ENCODE peak calls at places on chromosomes 6 and 20, in seven cellular contexts. M is LNCaP clone FGC, I is foreskin fibroblast, K is esophagus muscularis mucosa, W is GM06990, C is spleen, Q is endothelial cell. E is an unnamed sample.

GRCh38 chr6:169961772-169962561 is 210.5 kb downstream of the ERMARD start:
- DNase-seq in M (no peak), I (no peak), K (no peak), W (no peak), C (peak), Q (peak), E (peak)

GRCh38 chr6:5435449-5435848 is 174.1 kb downstream of the FARS2 start:
- DNase-seq in M (no peak), I (peak), K (no peak), W (no peak), C (no peak), Q (no peak), E (no peak)

GRCh38 chr6:30326446-30327231 is at the start of gene TRIM39:
- DNase-seq in M (no peak), I (peak), K (peak), W (peak), C (peak), Q (peak), E (peak)

GRCh38 chr6:124977067-124977908 is 15.1 kb downstream of the RNF217 start:
- DNase-seq in M (no peak), I (no peak), K (no peak), W (no peak), C (no peak), Q (no peak), E (no peak)

GRCh38 chr6:156689656-156690055 is 87.5 kb upstream of the ARID1B start:
- DNase-seq in M (no peak), I (no peak), K (no peak), W (no peak), C (no peak), Q (no peak), E (no peak)

GRCh38 chr6:129634411-129635230 is 75.4 kb downstream of the ARHGAP18 start:
- DNase-seq in M (no peak), I (no peak), K (no peak), W (no peak), C (no peak), Q (no peak), E (no peak)

GRCh38 chr20:8220716-8221115 is 88.7 kb downstream of the PLCB1 start:
- DNase-seq in M (peak), I (no peak), K (no peak), W (no peak), C (no peak), Q (no peak), E (no peak)

GRCh38 chr20:62318411-62319345 is 15.9 kb downstream of the ADRM1 start:
- DNase-seq in M (no peak), I (no peak), K (no peak), W (no peak), C (no peak), Q (no peak), E (no peak)

GRCh38 chr20:59006864-59007757 is at the start of gene CTSZ:
- DNase-seq in M (no peak), I (peak), K (no peak), W (peak), C (peak), Q (peak), E (no peak)

GRCh38 chr6:160462551-160463109 is 114.5 kb downstream of the SLC22A3 start:
- DNase-seq in M (no peak), I (peak), K (peak), W (peak), C (no peak), Q (no peak), E (no peak)

GRCh38 chr6:157675859-157676640 is 147.0 kb upstream of the SNX9 start:
- DNase-seq in M (peak), I (no peak), K (no peak), W (no peak), C (no peak), Q (peak), E (no peak)

GRCh38 chr6:130708338-130708737 is 118.9 kb upstream of the SMLR1 start:
- DNase-seq in M (peak), I (peak), K (no peak), W (no peak), C (no peak), Q (no peak), E (no peak)

GRCh38 chr6:121492536-121492935 is 57.1 kb downstream of the GJA1 start:
- DNase-seq in M (no peak), I (no peak), K (no peak), W (no peak), C (no peak), Q (no peak), E (no peak)

GRCh38 chr6:88141641-88142298 is 24.4 kb downstream of the CNR1 start:
- DNase-seq in M (no peak), I (no peak), K (no peak), W (peak), C (peak), Q (no peak), E (no peak)

GRCh38 chr6:167933290-167933689 is 64.2 kb upstream of the KIF25 start:
- DNase-seq in M (no peak), I (no peak), K (no peak), W (no peak), C (no peak), Q (no peak), E (no peak)

GRCh38 chr20:35431621-35432429 is 6.2 kb downstream of the GDF5 start:
- DNase-seq in M (no peak), I (no peak), K (no peak), W (no peak), C (no peak), Q (no peak), E (no peak)

GRCh38 chr6:31864818-31865204 is 2.2 kb upstream of the NEU1 start:
- DNase-seq in M (no peak), I (no peak), K (no peak), W (no peak), C (no peak), Q (no peak), E (no peak)

GRCh38 chr20:53960586-53961386 is 109.6 kb downstream of the BCAS1 start:
- DNase-seq in M (no peak), I (no peak), K (no peak), W (no peak), C (no peak), Q (no peak), E (no peak)

GRCh38 chr6:35165630-35166071 is 24.5 kb upstream of the TCP11 start:
- DNase-seq in M (peak), I (no peak), K (no peak), W (no peak), C (no peak), Q (no peak), E (no peak)

GRCh38 chr6:126167726-126168125 is 172.2 kb upstream of the CENPW start:
- DNase-seq in M (no peak), I (no peak), K (no peak), W (no peak), C (no peak), Q (no peak), E (no peak)

GRCh38 chr6:29746050-29746449 is 22.8 kb downstream of the HLA-F start:
- DNase-seq in M (no peak), I (no peak), K (no peak), W (no peak), C (no peak), Q (no peak), E (no peak)

GRCh38 chr6:146351018-146351417 is 192.6 kb upstream of the RAB32 start:
- DNase-seq in M (no peak), I (no peak), K (no peak), W (no peak), C (no peak), Q (no peak), E (no peak)

GRCh38 chr6:105786890-105787655 is 299.1 kb upstream of the PRDM1 start:
- DNase-seq in M (no peak), I (no peak), K (no peak), W (peak), C (no peak), Q (no peak), E (no peak)

GRCh38 chr6:164396071-164397047 is 913.0 kb downstream of the C6orf118 start:
- DNase-seq in M (no peak), I (no peak), K (no peak), W (peak), C (no peak), Q (no peak), E (peak)

GRCh38 chr6:155765275-155766194 is 309.9 kb upstream of the NOX3 start:
- DNase-seq in M (no peak), I (peak), K (no peak), W (no peak), C (no peak), Q (no peak), E (no peak)

GRCh38 chr20:61166324-61166723 is 85.7 kb upstream of the CDH4 start:
- DNase-seq in M (no peak), I (peak), K (no peak), W (no peak), C (no peak), Q (no peak), E (no peak)

GRCh38 chr20:25247100-25247665 is 702 bp upstream of the PYGB start:
- DNase-seq in M (no peak), I (peak), K (no peak), W (no peak), C (no peak), Q (peak), E (peak)

GRCh38 chr6:31402324-31403282 is 792 bp upstream of the MICA start:
- DNase-seq in M (no peak), I (no peak), K (no peak), W (no peak), C (no peak), Q (peak), E (no peak)

GRCh38 chr6:2245954-2246863 is 804 bp upstream of the GMDS start:
- DNase-seq in M (peak), I (peak), K (peak), W (peak), C (peak), Q (peak), E (no peak)

GRCh38 chr6:148720371-148720770 is 26.5 kb upstream of the UST start:
- DNase-seq in M (no peak), I (peak), K (no peak), W (no peak), C (no peak), Q (no peak), E (no peak)

GRCh38 chr6:72861059-72861458 is 239.2 kb downstream of the KCNQ5 start:
- DNase-seq in M (no peak), I (no peak), K (no peak), W (no peak), C (no peak), Q (no peak), E (no peak)

GRCh38 chr6:14518515-14519217 is 401.1 kb downstream of the CD83 start:
- DNase-seq in M (no peak), I (no peak), K (peak), W (no peak), C (no peak), Q (no peak), E (no peak)

GRCh38 chr6:22826961-22827360 is 257.6 kb downstream of the HDGFL1 start:
- DNase-seq in M (no peak), I (no peak), K (no peak), W (no peak), C (no peak), Q (no peak), E (no peak)

GRCh38 chr20:9119776-9120175 is 50.9 kb downstream of the PLCB4 start:
- DNase-seq in M (peak), I (no peak), K (no peak), W (no peak), C (no peak), Q (no peak), E (no peak)

DNA sequence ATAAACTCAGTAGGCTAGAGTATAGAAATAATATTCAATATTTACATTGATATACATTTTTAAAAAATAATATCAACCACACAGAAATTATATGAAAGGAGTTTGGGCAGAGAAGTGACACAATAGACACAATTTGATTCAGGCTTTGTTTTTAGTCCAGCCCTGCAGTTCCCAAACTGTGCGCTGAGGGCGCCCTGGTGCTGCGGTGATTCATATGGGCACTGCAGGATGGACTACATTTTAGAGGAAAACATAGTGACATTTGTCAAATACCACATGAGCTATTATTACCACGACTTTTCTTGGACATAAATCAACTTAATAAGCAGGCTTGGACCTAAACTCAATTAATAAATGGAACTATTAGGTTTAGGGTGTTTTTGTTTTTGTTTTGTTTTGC is 364.3 kb upstream of the ID4 start:
- DNase-seq in M (no peak), I (no peak), K (peak), W (no peak), C (no peak), Q (peak), E (no peak)
- TF ChIP-seq CTCF in M (peak), I (peak), K (peak), W (no peak), C (no peak), Q (no peak), E (peak)

GRCh38 chr6:56255370-56255769 is 8.0 kb upstream of the COL21A1 start:
- DNase-seq in M (no peak), I (no peak), K (no peak), W (no peak), C (no peak), Q (no peak), E (no peak)
- TF ChIP-seq CTCF in M (no peak), I (no peak), K (no peak), W (no peak), C (no peak), Q (no peak), E (no peak)

DNA sequence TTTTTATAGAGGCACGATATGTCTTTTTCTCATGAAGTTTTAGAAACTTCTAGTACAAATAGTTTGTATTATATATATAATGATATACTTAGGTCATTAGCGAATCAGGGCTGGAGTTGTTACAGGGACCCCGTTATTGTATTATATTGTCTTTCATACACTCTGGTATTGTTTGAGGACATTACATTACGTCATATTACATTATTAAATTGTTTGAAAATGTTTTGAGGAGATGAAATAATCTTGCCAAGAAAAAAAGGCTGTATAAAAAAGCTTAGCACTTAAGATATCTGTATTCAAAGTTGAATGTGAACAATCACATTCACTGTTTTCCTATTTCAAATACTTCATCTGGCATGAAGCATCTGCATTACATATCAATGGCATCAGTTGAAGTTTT is 239.6 kb upstream of the ASCC3 start:
- DNase-seq in M (no peak), I (no peak), K (no peak), W (no peak), C (no peak), Q (no peak), E (no peak)
- TF ChIP-seq CTCF in M (no peak), I (no peak), K (no peak), W (no peak), C (no peak), Q (no peak), E (no peak)

GRCh38 chr6:150894935-150895686 is 29.6 kb downstream of the MTHFD1L start:
- DNase-seq in M (no peak), I (peak), K (no peak), W (peak), C (no peak), Q (no peak), E (no peak)
- TF ChIP-seq CTCF in M (no peak), I (no peak), K (no peak), W (peak), C (no peak), Q (peak), E (peak)

GRCh38 chr6:25747477-25747876 is 7.1 kb upstream of the SLC17A4 start:
- DNase-seq in M (no peak), I (no peak), K (no peak), W (no peak), C (no peak), Q (no peak), E (no peak)

GRCh38 chr6:25748049-25748448 is 6.5 kb upstream of the SLC17A4 start:
- DNase-seq in M (no peak), I (no peak), K (no peak), W (no peak), C (no peak), Q (no peak), E (no peak)

GRCh38 chr6:25745836-25746235 is 8.7 kb upstream of the SLC17A4 start:
- DNase-seq in M (no peak), I (no peak), K (no peak), W (no peak), C (no peak), Q (no peak), E (no peak)

GRCh38 chr6:25749837-25750236 is 4.7 kb upstream of the SLC17A4 start:
- DNase-seq in M (no peak), I (no peak), K (no peak), W (no peak), C (no peak), Q (no peak), E (no peak)

GRCh38 chr6:25746968-25747367 is 7.6 kb upstream of the SLC17A4 start:
- DNase-seq in M (no peak), I (no peak), K (no peak), W (no peak), C (no peak), Q (no peak), E (no peak)
- TF ChIP-seq CTCF in M (no peak), I (no peak), K (no peak), W (peak), C (no peak), Q (no peak), E (no peak)

GRCh38 chr6:3888153-3888957 is 39.2 kb downstream of the FAM50B start:
- DNase-seq in M (no peak), I (no peak), K (no peak), W (no peak), C (peak), Q (no peak), E (no peak)

GRCh38 chr6:3884007-3884745 is 35.0 kb downstream of the FAM50B start:
- DNase-seq in M (no peak), I (peak), K (no peak), W (no peak), C (no peak), Q (peak), E (no peak)

GRCh38 chr6:3887150-3887700 is 38.1 kb downstream of the FAM50B start:
- DNase-seq in M (no peak), I (peak), K (no peak), W (no peak), C (no peak), Q (no peak), E (no peak)

GRCh38 chr6:3882865-3883264 is 33.7 kb downstream of the FAM50B start:
- DNase-seq in M (no peak), I (peak), K (no peak), W (no peak), C (no peak), Q (no peak), E (no peak)

GRCh38 chr6:3885262-3886036 is 36.3 kb downstream of the FAM50B start:
- DNase-seq in M (no peak), I (no peak), K (no peak), W (no peak), C (no peak), Q (peak), E (no peak)
- TF ChIP-seq CTCF in M (peak), I (peak), K (peak), W (peak), C (no peak), Q (no peak), E (peak)

E was measured in neural crest cell.